ENCODE peak calls at places on chromosomes 6 and 20, in nine cellular contexts. L is body of pancreas, D is upper lobe of left lung, W is HCT116, Y is HepG2, K is gastrocnemius medialis, Z is heart left ventricle, A is right lobe of liver, F is K562. O is an unnamed sample.

GRCh38 chr6:111254779-111255166 is 167.5 kb downstream of the SLC16A10 start:
- ATAC-seq in L (no peak), D (no peak), W (no peak), Y (no peak), K (no peak), Z (no peak), A (no peak), F (no peak), O (no peak)

GRCh38 chr20:41331731-41332130 is 8.9 kb upstream of the LPIN3 start:
- ATAC-seq in L (no peak), D (no peak), W (no peak), Y (no peak), K (no peak), Z (no peak), A (no peak), F (no peak), O (no peak)

GRCh38 chr6:166348305-166348949 is 6.1 kb upstream of the SFT2D1 start:
- ATAC-seq in L (no peak), D (no peak), W (no peak), Y (peak; percentile 67), K (no peak), Z (no peak), A (peak; percentile 85), F (no peak), O (no peak)

GRCh38 chr6:158422629-158423238 is 110.5 kb downstream of the TULP4 start:
- ATAC-seq in L (no peak), D (no peak), W (no peak), Y (no peak), K (no peak), Z (no peak), A (no peak), F (no peak), O (no peak)

GRCh38 chr6:129699661-129700060 is 10.3 kb downstream of the ARHGAP18 start:
- ATAC-seq in L (no peak), D (no peak), W (no peak), Y (no peak), K (no peak), Z (no peak), A (no peak), F (peak; percentile 56), O (no peak)

GRCh38 chr6:134466751-134467525 is 149.0 kb upstream of the SGK1 start:
- ATAC-seq in L (peak; percentile 49), D (no peak), W (no peak), Y (peak; percentile 46), K (no peak), Z (no peak), A (peak; percentile 92), F (no peak), O (no peak)

GRCh38 chr6:124090491-124090890 is 286.8 kb downstream of the NKAIN2 start:
- ATAC-seq in L (no peak), D (no peak), W (no peak), Y (no peak), K (no peak), Z (no peak), A (no peak), F (no peak), O (no peak)

GRCh38 chr6:101626264-101626663 is 232.8 kb downstream of the GRIK2 start:
- ATAC-seq in L (no peak), D (no peak), W (no peak), Y (peak; percentile 31), K (no peak), Z (no peak), A (no peak), F (no peak), O (no peak)

GRCh38 chr6:114576330-114576729 is 233.5 kb upstream of the HS3ST5 start:
- ATAC-seq in L (no peak), D (no peak), W (no peak), Y (no peak), K (no peak), Z (no peak), A (no peak), F (no peak), O (no peak)

GRCh38 chr6:153804755-153805330 is 234.2 kb upstream of the OPRM1 start:
- ATAC-seq in L (no peak), D (no peak), W (no peak), Y (peak; percentile 75), K (no peak), Z (no peak), A (no peak), F (no peak), O (no peak)

GRCh38 chr20:36832791-36833190 is 43.1 kb upstream of the TLDC2 start:
- ATAC-seq in L (no peak), D (no peak), W (no peak), Y (no peak), K (no peak), Z (no peak), A (no peak), F (no peak), O (no peak)

DNA sequence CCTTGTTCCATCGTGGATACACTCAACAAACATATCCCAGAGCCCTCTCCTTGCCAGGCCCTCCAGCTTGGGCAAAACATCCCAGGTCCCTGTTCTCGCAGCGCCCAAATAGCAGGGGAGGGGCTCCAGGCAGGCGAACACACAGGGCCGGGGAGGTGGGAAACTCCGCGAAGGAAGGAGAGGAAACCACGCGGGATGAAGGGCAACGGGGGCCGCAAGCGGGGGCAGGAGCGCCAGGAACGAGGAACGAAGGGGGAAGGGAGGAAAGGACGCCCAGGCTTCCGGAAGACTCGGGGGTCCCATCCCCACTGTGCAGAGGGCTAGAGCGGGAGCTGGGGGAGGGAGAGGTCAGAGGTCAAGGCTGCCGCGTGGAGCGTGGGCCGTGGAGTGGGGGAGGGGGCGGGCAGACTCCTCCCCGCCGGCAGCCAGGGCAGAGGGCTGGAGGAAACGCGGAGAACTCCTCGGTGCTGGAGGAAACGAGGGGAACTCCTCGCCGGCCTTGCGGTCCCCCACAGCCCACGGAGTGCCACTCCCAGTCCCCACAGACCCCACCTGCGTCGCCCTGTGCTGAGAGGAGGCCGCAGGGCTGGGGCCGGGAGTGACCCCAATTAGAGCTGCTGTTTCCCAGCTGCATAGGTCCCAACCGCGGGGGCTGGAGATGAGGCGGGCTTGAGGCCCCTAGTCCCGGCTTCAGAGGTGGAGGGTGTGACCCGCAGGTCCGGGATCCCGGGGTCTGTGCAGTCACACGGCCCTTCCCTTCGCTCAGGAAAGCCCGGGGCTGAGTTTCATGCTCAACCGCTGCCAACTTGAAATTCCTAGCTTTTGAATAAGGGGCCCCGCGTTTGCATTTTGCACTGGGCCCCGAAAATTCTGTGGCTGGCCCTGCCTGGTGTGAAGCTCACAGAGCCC is 1.2 kb upstream of the RBM38 start:
- ATAC-seq in L (no peak), D (no peak), W (no peak), Y (peak; percentile 1), K (no peak), Z (no peak), A (no peak), F (peak; percentile 44), O (no peak)
- TF ChIP-seq POLR2A in L (no peak), D (no peak), W (peak; percentile 14), Y (no peak), K (no peak), Z (no peak), A (no peak), F (peak; percentile 67), O (no peak)

DNA sequence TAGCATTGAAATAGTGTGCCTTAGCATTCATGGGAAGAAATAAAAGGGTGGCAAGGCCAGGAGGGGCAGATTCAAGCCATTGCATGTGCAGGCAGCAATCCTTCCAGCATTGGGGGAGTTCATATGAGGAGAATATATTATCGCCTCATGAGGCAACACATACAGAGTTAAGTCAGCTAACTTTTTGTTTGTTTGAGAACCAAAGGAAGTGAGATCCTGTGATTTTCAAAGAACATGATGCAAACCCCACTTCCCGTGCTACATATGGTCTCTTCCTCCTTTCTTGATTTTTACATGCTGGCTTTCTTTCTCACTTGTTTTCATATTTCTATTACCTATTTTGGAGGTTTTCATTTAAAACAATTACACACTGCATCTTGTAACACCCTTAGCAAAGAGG is 579.7 kb upstream of the ARID1B start:
- ATAC-seq in L (no peak), D (peak; percentile 32), W (no peak), Y (no peak), K (no peak), Z (no peak), A (no peak), F (no peak), O (no peak)
- H3K27me3 ChIP-seq in L (no peaks in the 10 kb centered on the region), D (no peaks in the 10 kb centered on the region), W (no peaks in the 10 kb centered on the region), Y (no peaks in the 10 kb centered on the region), K (no peaks in the 10 kb centered on the region), Z (no peaks in the 10 kb centered on the region), A (no peaks in the 10 kb centered on the region), F (no peaks in the 10 kb centered on the region), O (no peaks in the 10 kb centered on the region)

DNA sequence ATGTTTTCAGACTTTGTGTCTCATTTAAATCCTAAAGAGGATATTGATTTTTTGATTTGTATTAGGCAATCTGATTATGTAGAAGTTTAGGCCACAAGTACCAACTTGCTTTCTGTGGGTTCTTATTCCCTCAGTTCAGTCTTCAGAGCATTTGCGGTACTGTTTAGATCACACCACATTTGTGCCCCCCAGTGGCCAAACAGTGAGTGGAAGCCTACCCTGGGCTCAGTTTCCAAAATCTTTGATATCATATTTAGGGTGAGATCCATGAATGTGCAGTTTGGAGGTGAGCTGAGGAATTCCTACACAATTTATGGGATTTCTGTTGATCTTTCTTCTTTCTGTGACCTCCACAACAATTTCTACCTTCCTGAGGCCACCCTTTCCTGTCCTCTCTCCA is 92.3 kb upstream of the FUT9 start:
- ATAC-seq in L (no peak), D (no peak), W (peak; percentile 77), Y (peak; percentile 89), K (no peak), Z (no peak), A (peak; percentile 52), F (no peak), O (no peak)
- TF ChIP-seq CTCF in L (no peak), D (no peak), W (peak; percentile 55), Y (peak; percentile 72), K (no peak), Z (no peak), A (no peak), F (no peak), O (peak; percentile 13)

GRCh38 chr6:152575621-152576150 is 61.5 kb downstream of the SYNE1 start:
- ATAC-seq in L (peak; percentile 72), D (peak; percentile 73), W (no peak), Y (no peak), K (peak; percentile 45), Z (no peak), A (peak; percentile 66), F (no peak), O (peak; percentile 71)

GRCh38 chr6:152575186-152575585 is 62.0 kb downstream of the SYNE1 start:
- ATAC-seq in L (no peak), D (no peak), W (no peak), Y (no peak), K (no peak), Z (no peak), A (no peak), F (no peak), O (no peak)

GRCh38 chr6:152573762-152574161 is 63.4 kb downstream of the SYNE1 start:
- ATAC-seq in L (no peak), D (no peak), W (no peak), Y (no peak), K (no peak), Z (no peak), A (no peak), F (no peak), O (no peak)

GRCh38 chr6:152572395-152573061 is 64.6 kb downstream of the SYNE1 start:
- ATAC-seq in L (no peak), D (no peak), W (no peak), Y (no peak), K (peak; percentile 42), Z (peak; percentile 60), A (no peak), F (no peak), O (no peak)

DNA sequence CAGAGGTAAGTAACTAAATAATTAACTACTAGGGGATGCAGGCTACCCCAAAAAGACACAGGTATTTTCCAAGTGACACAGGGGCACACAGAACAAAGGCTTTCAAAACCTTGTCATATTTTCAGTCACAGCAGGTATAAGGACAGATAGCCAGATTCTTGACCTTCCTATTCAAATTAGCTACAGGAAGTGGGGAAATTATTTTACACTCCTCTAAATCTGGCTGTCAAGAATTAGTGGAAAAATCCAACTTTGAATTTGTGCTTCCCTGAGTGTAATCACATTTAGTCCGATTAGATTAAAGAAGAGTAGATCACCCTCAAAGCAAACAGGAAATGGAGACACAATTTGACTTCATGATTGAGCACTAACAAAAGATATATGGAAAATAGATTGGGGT is 60.6 kb downstream of the SYNE1 start:
- ATAC-seq in L (no peak), D (no peak), W (no peak), Y (no peak), K (no peak), Z (no peak), A (no peak), F (no peak), O (no peak)
- TF ChIP-seq POLR2A in L (no peak), D (no peak), W (no peak), Y (no peak), K (no peak), Z (no peak), A (no peak), F (no peak), O (no peak)